ENCODE peak calls at places on chromosomes 1 and 21, in eight cellular contexts. Z, W, E, L, M, V, D and N are unnamed samples.

GRCh38 chr1:96973605-96974004 is 252.0 kb downstream of the PTBP2 start:
- DNase-seq in Z (no peak), D (no peak), W (no peak), L (peak), M (no peak), V (no peak), E (no peak), N (no peak)

GRCh38 chr1:107073493-107073892 is 17.0 kb downstream of the PRMT6 start:
- DNase-seq in E (no peak), W (no peak), D (no peak), V (no peak), Z (no peak), M (no peak), L (no peak), N (no peak)

GRCh38 chr1:191709215-191709614 is 449.0 kb upstream of the RGS18 start:
- DNase-seq in Z (no peak), W (no peak), L (no peak), D (no peak), E (no peak), M (no peak), V (no peak), N (no peak)

GRCh38 chr1:236844499-236845271 is 49.6 kb downstream of the MTR start:
- DNase-seq in M (no peak), E (no peak), V (no peak), L (no peak), Z (no peak), D (no peak), W (peak), N (peak)

GRCh38 chr1:22111620-22112019 is 31.3 kb downstream of the WNT4 start:
- DNase-seq in Z (peak), V (no peak), M (no peak), W (no peak), L (no peak), D (no peak), E (no peak), N (no peak)

GRCh38 chr1:55284856-55285255 is 69.7 kb upstream of the USP24 start:
- DNase-seq in L (peak), Z (no peak), D (no peak), W (no peak), M (no peak), E (no peak), V (no peak), N (no peak)

GRCh38 chr1:212030936-212031528 is 4.3 kb downstream of the INTS7 start:
- DNase-seq in L (peak), Z (peak), W (peak), M (no peak), E (no peak), D (no peak), V (no peak), N (peak)

GRCh38 chr1:9228589-9228988 is 6.0 kb upstream of the H6PD start:
- DNase-seq in D (no peak), M (no peak), Z (no peak), E (no peak), L (no peak), V (no peak), W (no peak), N (no peak)

GRCh38 chr1:207797229-207797973 is 45.5 kb downstream of the CD46 start:
- DNase-seq in W (peak), M (peak), D (peak), Z (peak), V (no peak), E (peak), L (peak), N (peak)

GRCh38 chr1:109193653-109194590 is 19.8 kb upstream of the SARS1 start:
- DNase-seq in L (no peak), M (peak), V (no peak), D (peak), W (no peak), E (no peak), Z (peak), N (no peak)

GRCh38 chr1:100449477-100449876 is 88.5 kb upstream of the GPR88 start:
- DNase-seq in M (no peak), W (no peak), L (no peak), Z (no peak), D (no peak), E (no peak), V (no peak), N (no peak)

GRCh38 chr1:245603311-245603865 is 448.6 kb downstream of the KIF26B start:
- DNase-seq in L (no peak), V (no peak), M (no peak), E (no peak), Z (no peak), D (no peak), W (no peak), N (no peak)

GRCh38 chr1:199399996-199400714 is 627.4 kb upstream of the NR5A2 start:
- DNase-seq in W (no peak), M (no peak), V (no peak), L (no peak), D (no peak), E (no peak), Z (no peak), N (no peak)

GRCh38 chr1:167697667-167698141 is 24.1 kb upstream of the MPZL1 start:
- DNase-seq in W (no peak), M (peak), Z (no peak), L (no peak), D (no peak), E (no peak), V (peak), N (no peak)

GRCh38 chr21:42830456-42831455 is 48.6 kb downstream of the WDR4 start:
- DNase-seq in E (no peak), V (no peak), L (no peak), D (no peak), M (no peak), Z (no peak), W (no peak), N (no peak)

GRCh38 chr1:12282142-12282541 is 52.3 kb downstream of the VPS13D start:
- DNase-seq in W (no peak), Z (no peak), V (no peak), L (no peak), E (no peak), M (no peak), D (no peak), N (no peak)

GRCh38 chr1:14366361-14367018 is 232.0 kb upstream of the KAZN start:
- DNase-seq in M (peak), D (no peak), W (no peak), V (no peak), L (no peak), E (no peak), Z (no peak), N (no peak)

GRCh38 chr1:226882187-226882586 is 11.8 kb downstream of the PSEN2 start:
- DNase-seq in Z (no peak), E (peak), D (no peak), V (no peak), W (no peak), M (no peak), L (no peak), N (no peak)

GRCh38 chr21:38140192-38140905 is 116.4 kb upstream of the KCNJ15 start:
- DNase-seq in M (peak), V (no peak), Z (no peak), E (no peak), W (no peak), L (peak), D (no peak), N (peak)

GRCh38 chr1:95255826-95256225 is 21.8 kb downstream of the RWDD3 start:
- DNase-seq in L (no peak), D (no peak), E (no peak), M (no peak), Z (no peak), W (no peak), V (no peak), N (no peak)

GRCh38 chr21:29072873-29073221 is 601 bp downstream of the CCT8 start:
- DNase-seq in Z (no peak), L (no peak), D (no peak), V (no peak), E (no peak), W (no peak), M (no peak), N (no peak)

GRCh38 chr21:41360072-41360821 is 1.6 kb upstream of the MX2 start:
- DNase-seq in L (peak), V (no peak), Z (no peak), E (no peak), M (peak), W (no peak), D (no peak), N (peak)

GRCh38 chr1:95770596-95770995 is 536.6 kb downstream of the RWDD3 start:
- DNase-seq in Z (no peak), E (no peak), V (no peak), W (no peak), M (no peak), D (no peak), L (no peak), N (no peak)

GRCh38 chr1:91499904-91500755 is 521 bp upstream of the CDC7 start:
- DNase-seq in D (no peak), Z (no peak), E (no peak), L (no peak), W (no peak), M (no peak), V (no peak), N (no peak)

GRCh38 chr1:18217398-18218043 is 109.9 kb downstream of the IGSF21 start:
- DNase-seq in Z (peak), W (no peak), M (no peak), L (no peak), D (no peak), E (no peak), V (no peak), N (no peak)

GRCh38 chr1:226002667-226003501 is 3.7 kb upstream of the SDE2 start:
- DNase-seq in M (peak), W (no peak), Z (peak), E (peak), D (peak), L (peak), V (no peak), N (no peak)

GRCh38 chr1:169824153-169824552 is 29.4 kb upstream of the METTL18 start:
- DNase-seq in L (no peak), M (no peak), D (no peak), Z (no peak), E (no peak), V (no peak), W (no peak), N (no peak)

GRCh38 chr1:1687846-1688245 is 4.7 kb downstream of the SLC35E2B start:
- DNase-seq in Z (no peak), D (no peak), L (no peak), W (no peak), M (peak), V (no peak), E (peak), N (no peak)